ENCODE peak calls at places on chromosomes 12 and 14, in four cellular contexts. M is HepG2, B is K562, X is GM12878. Q is an unnamed sample.

GRCh38 chr14:102424923-102425322 is 62.2 kb downstream of the TECPR2 start:
- DNase-seq in M (no peak), B (no peak), X (no peak), Q (no peak)

GRCh38 chr12:15336772-15337553 is 14.7 kb downstream of the PTPRO start:
- DNase-seq in M (no peak), B (no peak), X (no peak), Q (no peak)

GRCh38 chr12:93776581-93777018 is 99.4 kb downstream of the CRADD start:
- DNase-seq in M (no peak), B (no peak), X (no peak), Q (no peak)

GRCh38 chr12:85280984-85281946 is 1.2 kb downstream of the ALX1 start:
- DNase-seq in M (no peak), B (no peak), X (no peak), Q (no peak)

GRCh38 chr14:103928011-103928890 is at the start of gene TDRD9:
- DNase-seq in M (no peak), B (no peak), X (no peak), Q (no peak)

GRCh38 chr12:92404921-92405320 is 259.3 kb upstream of the BTG1 start:
- DNase-seq in M (no peak), B (peak; percentile 78), X (no peak), Q (no peak)

GRCh38 chr12:22121224-22121623 is 75.2 kb downstream of the CMAS start:
- DNase-seq in M (peak; percentile 9), B (no peak), X (no peak), Q (peak; percentile 20)

GRCh38 chr12:109795023-109795422 is 38.2 kb downstream of the TRPV4 start:
- DNase-seq in M (no peak), B (no peak), X (no peak), Q (no peak)

GRCh38 chr12:120257041-120257821 is 8.3 kb downstream of the PXN start:
- DNase-seq in M (no peak), B (no peak), X (no peak), Q (no peak)

GRCh38 chr12:111174283-111175108 is 194.4 kb downstream of the PHETA1 start:
- DNase-seq in M (no peak), B (peak; percentile 38), X (no peak), Q (peak; percentile 27)

GRCh38 chr12:18595406-18595805 is 142.4 kb downstream of the PLCZ1 start:
- DNase-seq in M (no peak), B (no peak), X (no peak), Q (no peak)

GRCh38 chr14:22386924-22387775 is 201.9 kb downstream of the DAD1 start:
- DNase-seq in M (peak; percentile 88), B (peak; percentile 55), X (peak; percentile 77), Q (peak; percentile 72)

GRCh38 chr14:39177168-39177545 is 2.1 kb downstream of the PNN start:
- DNase-seq in M (no peak), B (no peak), X (no peak), Q (no peak)

GRCh38 chr12:24256636-24257150 is 307.2 kb upstream of the SOX5 start:
- DNase-seq in M (no peak), B (no peak), X (no peak), Q (no peak)

GRCh38 chr12:24255920-24256635 is 306.6 kb upstream of the SOX5 start:
- DNase-seq in M (no peak), B (no peak), X (no peak), Q (no peak)

GRCh38 chr12:24246921-24247320 is 297.5 kb upstream of the SOX5 start:
- DNase-seq in M (no peak), B (no peak), X (no peak), Q (no peak)

DNA sequence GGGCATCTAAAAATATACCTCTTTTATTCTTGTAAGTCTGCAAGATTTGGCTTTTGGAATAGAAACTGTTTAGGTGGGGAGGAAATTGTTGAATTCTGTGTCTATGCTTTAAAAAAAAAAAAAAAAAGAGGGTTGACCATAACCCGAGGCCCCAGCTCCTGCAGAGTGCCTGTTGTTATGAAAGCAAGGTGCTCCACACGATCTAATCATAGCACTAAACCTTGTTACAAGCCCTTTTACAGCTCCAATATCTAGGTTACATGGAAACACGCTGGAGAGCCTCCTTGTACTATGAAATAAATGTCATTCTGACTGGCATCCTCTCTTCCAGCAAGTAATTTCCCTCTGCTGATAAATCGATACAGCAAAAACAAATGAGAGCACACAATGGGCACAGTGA is 303.1 kb upstream of the SOX5 start:
- DNase-seq in M (no peak), B (no peak), X (no peak), Q (no peak)
- TF ChIP-seq ESRRA in M (no peak), B (no peak), X (no peak), Q (no peak)

DNA sequence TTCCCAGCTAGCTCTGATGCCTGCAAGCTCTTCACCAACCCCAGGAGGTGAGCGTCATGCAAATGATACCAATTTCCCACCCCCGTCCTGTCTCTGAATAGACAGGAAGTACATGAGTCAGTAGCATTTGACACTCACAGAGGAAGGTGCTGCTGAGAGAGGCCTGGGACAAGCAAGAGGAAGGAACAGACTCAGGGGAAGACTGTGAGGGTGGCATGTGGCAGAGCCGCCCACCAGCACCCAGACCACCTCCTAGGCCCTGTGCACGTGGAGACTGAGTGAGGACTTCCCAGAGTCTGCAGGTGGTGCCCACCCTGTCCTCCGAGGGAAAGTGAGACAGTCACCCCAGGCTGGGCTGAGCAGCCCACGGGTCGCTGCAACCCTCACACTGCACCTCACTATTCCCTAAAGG is 199.5 kb upstream of the SFSWAP start:
- DNase-seq in M (no peak), B (no peak), X (peak; percentile 73), Q (peak; percentile 14)
- TF ChIP-seq POLR2A in M (no peak), B (no peak), X (peak; percentile 88), Q (no peak)

GRCh38 chr14:44589180-44589579 is 82.1 kb upstream of the FSCB start:
- DNase-seq in M (no peak), B (no peak), X (no peak), Q (no peak)
- TF ChIP-seq ESRRA in M (no peak), B (no peak), X (no peak), Q (no peak)

GRCh38 chr12:6943387-6943718 is 263 bp upstream of the RNU7-1 start:
- DNase-seq in M (peak; percentile 88), B (peak; percentile 69), X (no peak), Q (peak; percentile 95)

GRCh38 chr12:6943719-6944380 is at the start of the genes C12orf57 and RNU7-1:
- DNase-seq in M (peak; percentile 94), B (peak; percentile 54), X (peak; percentile 93), Q (peak; percentile 94)

GRCh38 chr12:6946033-6946919 is 2.5 kb downstream of the C12orf57 start:
- DNase-seq in M (peak; percentile 96), B (peak; percentile 62), X (peak; percentile 80), Q (peak; percentile 96)

GRCh38 chr12:6945613-6946012 is 1.8 kb downstream of the C12orf57 start:
- DNase-seq in M (no peak), B (no peak), X (no peak), Q (no peak)

DNA sequence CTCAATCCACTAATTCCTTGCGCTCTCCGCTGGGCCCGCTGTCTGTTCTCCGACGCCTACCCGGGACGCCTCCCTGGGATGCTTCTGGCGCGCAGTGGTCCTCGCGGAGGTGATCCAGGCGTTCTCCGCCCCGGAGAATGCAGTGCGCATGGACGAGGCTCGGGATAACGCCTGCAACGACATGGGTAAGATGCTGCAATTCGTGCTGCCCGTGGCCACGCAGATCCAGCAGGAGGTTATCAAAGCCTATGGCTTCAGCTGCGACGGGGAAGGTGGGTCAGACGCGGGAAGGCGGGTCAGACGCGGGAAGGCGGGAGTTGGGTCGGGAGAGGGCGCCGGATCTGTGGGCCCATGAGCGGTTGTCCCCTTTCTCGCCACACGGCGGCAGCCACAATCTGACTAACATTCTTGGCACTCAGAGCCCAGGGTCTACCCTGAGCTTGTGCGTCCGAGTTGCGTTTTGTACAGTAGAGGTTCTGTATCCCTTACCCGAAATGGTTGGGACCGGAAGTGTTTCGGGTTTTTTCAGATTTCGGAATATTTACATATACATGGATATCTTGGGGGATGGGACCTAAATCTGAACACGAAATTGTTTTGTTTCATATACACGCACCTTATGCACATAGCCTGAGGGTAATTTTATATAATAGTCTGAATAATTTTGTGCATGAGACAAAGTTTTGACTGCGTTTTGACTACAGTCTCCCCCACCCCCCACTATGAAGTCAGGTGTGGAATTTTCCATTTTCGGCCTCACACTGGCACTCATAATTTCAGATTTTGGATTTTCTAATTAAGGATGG is 762 bp downstream of the C12orf57 start:
- DNase-seq in M (peak; percentile 90), B (peak; percentile 57), X (peak; percentile 85), Q (peak; percentile 93)
- TF ChIP-seq POLR2A in M (no peak), B (no peak), X (peak; percentile 87), Q (no peak)

DNA sequence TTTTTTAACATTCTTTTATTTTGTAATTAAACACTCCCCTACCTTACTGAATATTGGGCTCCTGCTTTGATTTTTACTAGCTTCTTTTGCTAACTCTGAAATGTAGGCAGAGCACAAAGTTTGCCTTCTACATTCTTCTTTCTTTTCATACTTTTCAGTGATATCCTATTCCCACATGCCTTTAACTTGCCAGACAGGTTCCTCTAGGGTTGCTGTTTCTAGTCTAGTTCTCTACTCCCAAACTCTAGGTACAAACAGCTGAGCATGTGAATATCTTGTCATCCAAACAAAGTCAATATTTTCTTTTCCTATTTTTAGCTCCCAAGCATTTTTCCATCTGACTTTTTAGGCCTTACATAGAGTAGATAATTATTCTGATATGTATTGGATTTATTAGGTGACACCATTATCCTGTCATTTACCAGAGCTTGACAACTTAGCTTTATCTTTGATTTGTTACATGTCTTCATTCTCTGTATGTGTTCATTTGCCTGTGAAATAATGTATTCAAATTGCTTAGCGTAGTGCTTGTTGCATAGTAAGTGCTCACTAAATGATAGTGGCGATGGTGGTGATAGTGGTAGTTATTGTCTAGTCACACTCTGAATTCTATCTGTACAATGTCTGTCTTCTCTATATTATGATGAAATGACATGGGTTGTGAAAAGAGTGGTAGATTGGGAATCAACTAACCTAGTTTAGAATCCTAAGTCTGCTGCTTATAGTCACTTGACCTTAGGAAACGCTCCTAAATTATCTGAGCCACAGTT is 73.6 kb upstream of the DNM1L start:
- DNase-seq in M (no peak), B (no peak), X (no peak), Q (no peak)
- TF ChIP-seq ESRRA in M (no peak), B (no peak), X (no peak), Q (no peak)

GRCh38 chr12:115758886-115759620 is 518.4 kb downstream of the MED13L start:
- DNase-seq in M (no peak), B (no peak), X (no peak), Q (no peak)
- TF ChIP-seq POLR2A in M (no peak), B (no peak), X (no peak), Q (no peak)

DNA sequence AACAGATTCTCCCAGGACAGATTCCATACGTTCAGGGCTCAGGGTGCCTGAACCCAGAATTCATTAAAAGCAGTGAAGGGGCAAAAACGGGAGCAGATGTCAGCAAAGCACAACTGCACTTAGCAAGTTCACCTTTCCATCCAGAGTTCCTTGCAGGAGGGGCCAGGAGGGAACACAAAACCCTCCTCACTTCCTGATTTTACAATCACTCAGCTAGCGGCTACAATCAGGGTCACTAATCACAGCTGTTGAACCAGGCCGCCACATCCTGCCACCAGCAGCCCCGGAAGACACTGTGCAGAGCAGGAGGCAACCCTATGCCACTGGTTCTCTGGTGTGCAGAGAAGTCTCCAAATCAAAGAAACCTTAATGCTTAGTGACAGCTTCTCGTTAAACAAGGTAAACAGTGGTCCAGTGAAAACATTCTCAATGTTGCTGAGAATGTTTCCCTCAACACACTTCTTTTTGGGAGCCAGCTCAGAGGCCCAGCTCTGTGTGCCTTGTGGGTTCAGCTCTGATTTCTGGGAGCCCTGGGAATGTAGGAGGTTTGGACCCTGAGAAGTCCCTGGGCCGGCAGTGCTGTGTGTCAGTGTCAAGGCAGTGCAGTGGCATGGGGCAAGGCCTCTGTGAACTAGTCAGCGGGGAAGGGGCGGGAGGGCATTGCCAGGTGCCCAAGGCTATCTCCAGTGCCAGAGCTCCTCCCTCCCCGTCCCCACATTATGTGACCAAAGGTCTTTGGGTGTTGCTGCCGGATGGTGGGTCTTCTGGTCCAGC is 54.5 kb downstream of the VCPKMT start:
- DNase-seq in M (peak; percentile 76), B (no peak), X (peak; percentile 84), Q (no peak)
- TF ChIP-seq ESRRA in M (no peak), B (no peak), X (no peak), Q (no peak)